ENCODE peak calls at places on chromosomes 6 and 20, in eight cellular contexts. E is sigmoid colon, K is ureter, V is iPS DF 19.7, S is NCI-H2029 treated with DMSO at 0.1 percent for 48 hours, A is HL-60, B is bronchial epithelial cell, H is T-cell. Q is an unnamed sample.

GRCh38 chr6:46453221-46453620 is 38.0 kb downstream of the RCAN2 start:
- DNase-seq in E (no peak), K (no peak), V (no peak), S (no peak), A (no peak), B (no peak), H (no peak), Q (no peak)

GRCh38 chr6:35419431-35419830 is 32.7 kb upstream of the FANCE start:
- DNase-seq in E (no peak), K (no peak), V (no peak), S (no peak), A (peak), B (no peak), H (peak), Q (peak)

GRCh38 chr20:17875106-17875980 is 93.3 kb downstream of the SNX5 start:
- DNase-seq in E (peak), K (peak), V (no peak), S (no peak), A (no peak), B (peak), H (no peak), Q (no peak)

GRCh38 chr6:140677781-140678528 is 1303.5 kb upstream of the CITED2 start:
- DNase-seq in E (no peak), K (no peak), V (no peak), S (no peak), A (no peak), B (no peak), H (no peak), Q (no peak)

GRCh38 chr6:11869656-11870340 is 91.2 kb upstream of the ADTRP start:
- DNase-seq in E (no peak), K (no peak), V (no peak), S (no peak), A (no peak), B (no peak), H (no peak), Q (no peak)

GRCh38 chr6:14467591-14467990 is 350.0 kb downstream of the CD83 start:
- DNase-seq in E (no peak), K (no peak), V (no peak), S (no peak), A (no peak), B (no peak), H (no peak), Q (no peak)

GRCh38 chr20:1273366-1273765 is 7.3 kb downstream of the SNPH start:
- DNase-seq in E (no peak), K (no peak), V (no peak), S (no peak), A (no peak), B (no peak), H (no peak), Q (no peak)

GRCh38 chr6:16521528-16521927 is 239.7 kb downstream of the ATXN1 start:
- DNase-seq in E (no peak), K (no peak), V (no peak), S (no peak), A (no peak), B (no peak), H (no peak), Q (no peak)

GRCh38 chr6:52015953-52016352 is 71.5 kb downstream of the PKHD1 start:
- DNase-seq in E (no peak), K (no peak), V (no peak), S (no peak), A (no peak), B (no peak), H (no peak), Q (no peak)

GRCh38 chr6:127762284-127762683 is 138.6 kb downstream of the THEMIS start:
- DNase-seq in E (no peak), K (no peak), V (no peak), S (no peak), A (no peak), B (no peak), H (no peak), Q (no peak)

GRCh38 chr6:72624557-72625160 is 2.8 kb downstream of the KCNQ5 start:
- DNase-seq in E (no peak), K (no peak), V (no peak), S (peak), A (no peak), B (peak), H (no peak), Q (no peak)

GRCh38 chr6:26054937-26055669 is 32.1 kb upstream of the HFE start:
- DNase-seq in E (peak), K (peak), V (no peak), S (peak), A (peak), B (peak), H (peak), Q (peak)

GRCh38 chr20:58342104-58342945 is 32.8 kb downstream of the RAB22A start:
- DNase-seq in E (no peak), K (no peak), V (no peak), S (no peak), A (no peak), B (peak), H (no peak), Q (no peak)